ENCODE peak calls at places on chromosome 1, in seven cellular contexts. One of them, this sample, is unnamed. For H3K36me3, the result is how much of the 10 kb centered on the place peaks cover.

GRCh38 chr1:86522230-86522629 is 24.6 kb upstream of the CLCA4 start:
- DNase-seq in ovary: no peak
- DNase-seq in hepatocyte: no peak
- DNase-seq in endodermal cell: no peak
- DNase-seq in GM23248: peak
- DNase-seq in effector memory CD4-positive, alpha-beta T cell: no peak
- DNase-seq in astrocyte: no peak
- DNase-seq in this sample: no peak

GRCh38 chr1:160024195-160024905 is 7.4 kb downstream of the PIGM start:
- DNase-seq in GM23248: no peak
- DNase-seq in ovary: no peak
- DNase-seq in hepatocyte: no peak
- DNase-seq in astrocyte: no peak
- DNase-seq in effector memory CD4-positive, alpha-beta T cell: no peak
- DNase-seq in endodermal cell: no peak
- DNase-seq in this sample: no peak

GRCh38 chr1:67795179-67795916 is 37.9 kb downstream of the GNG12 start:
- DNase-seq in ovary: no peak
- DNase-seq in astrocyte: no peak
- DNase-seq in GM23248: no peak
- DNase-seq in endodermal cell: no peak
- DNase-seq in effector memory CD4-positive, alpha-beta T cell: no peak
- DNase-seq in hepatocyte: no peak
- DNase-seq in this sample: no peak

GRCh38 chr1:9315411-9316079 is 22.9 kb downstream of the SPSB1 start:
- DNase-seq in astrocyte: peak
- DNase-seq in ovary: peak
- DNase-seq in endodermal cell: no peak
- DNase-seq in effector memory CD4-positive, alpha-beta T cell: no peak
- DNase-seq in hepatocyte: no peak
- DNase-seq in GM23248: peak
- DNase-seq in this sample: no peak

GRCh38 chr1:91541918-91542533 is 41.4 kb downstream of the CDC7 start:
- DNase-seq in hepatocyte: no peak
- DNase-seq in endodermal cell: no peak
- DNase-seq in astrocyte: no peak
- DNase-seq in GM23248: no peak
- DNase-seq in ovary: no peak
- DNase-seq in effector memory CD4-positive, alpha-beta T cell: no peak
- DNase-seq in this sample: no peak

GRCh38 chr1:109239047-109239579 is 10.2 kb upstream of the CELSR2 start:
- DNase-seq in effector memory CD4-positive, alpha-beta T cell: no peak
- DNase-seq in GM23248: no peak
- DNase-seq in hepatocyte: no peak
- DNase-seq in ovary: no peak
- DNase-seq in endodermal cell: no peak
- DNase-seq in astrocyte: no peak
- DNase-seq in this sample: no peak

GRCh38 chr1:40712405-40712944 is 21.0 kb downstream of the NFYC start:
- DNase-seq in hepatocyte: no peak
- DNase-seq in ovary: no peak
- DNase-seq in effector memory CD4-positive, alpha-beta T cell: no peak
- DNase-seq in astrocyte: no peak
- DNase-seq in endodermal cell: no peak
- DNase-seq in GM23248: no peak
- DNase-seq in this sample: no peak

GRCh38 chr1:153260980-153261792 is 1.7 kb downstream of the LORICRIN start:
- DNase-seq in astrocyte: peak
- DNase-seq in endodermal cell: peak
- DNase-seq in hepatocyte: no peak
- DNase-seq in effector memory CD4-positive, alpha-beta T cell: no peak
- DNase-seq in GM23248: peak
- DNase-seq in ovary: peak
- DNase-seq in this sample: no peak

GRCh38 chr1:46646844-46647243 is 21.3 kb downstream of the ATPAF1 start:
- DNase-seq in GM23248: peak
- DNase-seq in effector memory CD4-positive, alpha-beta T cell: no peak
- DNase-seq in hepatocyte: no peak
- DNase-seq in endodermal cell: no peak
- DNase-seq in astrocyte: peak
- DNase-seq in ovary: no peak
- DNase-seq in this sample: no peak
- H3K36me3 ChIP-seq in GM23248: under half
- H3K36me3 ChIP-seq in effector memory CD4-positive, alpha-beta T cell: under half
- H3K36me3 ChIP-seq in hepatocyte: under half
- H3K36me3 ChIP-seq in endodermal cell: half or more
- H3K36me3 ChIP-seq in astrocyte: under half
- H3K36me3 ChIP-seq in ovary: under half
- H3K36me3 ChIP-seq in this sample: under half

DNA sequence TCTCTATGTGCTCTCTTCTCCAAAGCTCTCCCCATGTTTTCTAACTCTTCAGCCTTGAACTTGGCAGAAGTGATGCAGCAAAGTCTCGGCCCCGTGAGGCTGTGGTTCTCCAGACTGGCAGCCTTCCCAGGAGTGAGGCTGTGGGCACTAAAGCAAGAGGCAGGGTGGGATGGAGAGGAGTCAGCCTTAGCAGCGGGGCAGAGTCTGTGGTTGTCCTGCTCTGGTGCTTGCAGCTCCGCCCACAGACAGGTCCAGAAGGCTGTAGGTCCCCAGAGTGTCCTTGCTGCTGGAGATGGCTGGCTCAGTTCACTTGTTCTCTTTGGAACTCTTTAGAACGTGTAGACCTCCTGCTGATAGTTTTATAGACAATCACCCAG is 142.6 kb downstream of the AJAP1 start:
- DNase-seq in GM23248: no peak
- DNase-seq in ovary: peak
- DNase-seq in hepatocyte: no peak
- DNase-seq in endodermal cell: no peak
- DNase-seq in astrocyte: no peak
- DNase-seq in effector memory CD4-positive, alpha-beta T cell: no peak
- DNase-seq in this sample: no peak
- H3K36me3 ChIP-seq in GM23248: under half
- H3K36me3 ChIP-seq in ovary: under half
- H3K36me3 ChIP-seq in hepatocyte: under half
- H3K36me3 ChIP-seq in endodermal cell: under half
- H3K36me3 ChIP-seq in astrocyte: under half
- H3K36me3 ChIP-seq in effector memory CD4-positive, alpha-beta T cell: under half
- H3K36me3 ChIP-seq in this sample: under half

GRCh38 chr1:178407662-178408061 is 89.1 kb downstream of the CLEC20A start:
- DNase-seq in GM23248: no peak
- DNase-seq in ovary: no peak
- DNase-seq in astrocyte: no peak
- DNase-seq in endodermal cell: peak
- DNase-seq in effector memory CD4-positive, alpha-beta T cell: no peak
- DNase-seq in hepatocyte: no peak
- DNase-seq in this sample: no peak
- H3K36me3 ChIP-seq in GM23248: under half
- H3K36me3 ChIP-seq in ovary: under half
- H3K36me3 ChIP-seq in astrocyte: under half
- H3K36me3 ChIP-seq in endodermal cell: under half
- H3K36me3 ChIP-seq in effector memory CD4-positive, alpha-beta T cell: under half
- H3K36me3 ChIP-seq in hepatocyte: under half
- H3K36me3 ChIP-seq in this sample: under half

DNA sequence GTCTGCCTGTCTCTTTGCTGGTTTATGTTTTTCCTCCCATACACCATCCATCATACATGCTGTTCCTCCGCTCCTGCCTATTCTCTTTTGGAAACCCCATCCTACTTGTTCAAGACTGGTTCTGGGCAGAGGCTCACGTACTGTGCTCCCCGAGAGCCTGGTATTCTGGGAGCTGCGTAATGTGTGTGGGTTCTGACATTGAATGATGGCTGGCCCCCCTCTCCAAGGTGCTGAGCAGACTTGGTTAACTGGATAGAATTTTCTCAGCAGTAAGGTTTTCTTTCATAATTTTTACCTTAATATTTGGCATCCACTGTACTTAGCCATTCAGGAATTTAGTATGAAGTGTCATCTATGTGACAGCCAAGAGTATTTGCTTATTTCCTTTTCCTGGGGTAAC is 26.6 kb downstream of the COQ8A start:
- DNase-seq in endodermal cell: no peak
- DNase-seq in hepatocyte: no peak
- DNase-seq in GM23248: no peak
- DNase-seq in effector memory CD4-positive, alpha-beta T cell: no peak
- DNase-seq in ovary: no peak
- DNase-seq in astrocyte: no peak
- DNase-seq in this sample: no peak
- H3K36me3 ChIP-seq in endodermal cell: under half
- H3K36me3 ChIP-seq in hepatocyte: under half
- H3K36me3 ChIP-seq in GM23248: under half
- H3K36me3 ChIP-seq in effector memory CD4-positive, alpha-beta T cell: under half
- H3K36me3 ChIP-seq in ovary: under half
- H3K36me3 ChIP-seq in astrocyte: under half
- H3K36me3 ChIP-seq in this sample: under half

GRCh38 chr1:52022133-52022532 is 11.5 kb downstream of the KTI12 start:
- DNase-seq in effector memory CD4-positive, alpha-beta T cell: no peak
- DNase-seq in GM23248: no peak
- DNase-seq in endodermal cell: no peak
- DNase-seq in ovary: no peak
- DNase-seq in astrocyte: no peak
- DNase-seq in hepatocyte: no peak
- DNase-seq in this sample: no peak
- H3K36me3 ChIP-seq in effector memory CD4-positive, alpha-beta T cell: under half
- H3K36me3 ChIP-seq in GM23248: under half
- H3K36me3 ChIP-seq in endodermal cell: under half
- H3K36me3 ChIP-seq in ovary: under half
- H3K36me3 ChIP-seq in astrocyte: under half
- H3K36me3 ChIP-seq in hepatocyte: under half
- H3K36me3 ChIP-seq in this sample: under half